ENCODE peak calls at places on chromosomes 16 and 17, in seven cellular contexts. K is Panc1; V is NCI-H526 treated with DMSO at 0.1 percent for 48 hours; Q is activated naive CD8-positive, alpha-beta T cell treated with anti-CD3 and anti-CD28 coated beads, Interleukin-2, amount 10 ng/mL, durations not matched to agents 7 days and 5 days; C is MCF 10A; E is ascending aorta; B is heart left ventricle. S is an unnamed sample.

GRCh38 chr16:19705843-19706242 is 12.2 kb downstream of the KNOP1 start:
- DNase-seq in E (no peak), Q (no peak), C (no peak), V (no peak), B (no peak), K (no peak), S (no peak)

GRCh38 chr17:49576121-49576905 is 642 bp downstream of the NXPH3 start:
- DNase-seq in E (no peak), B (peak; percentile 58), Q (peak; percentile 42), C (no peak), V (peak; percentile 39), K (no peak), S (no peak)

GRCh38 chr16:84514874-84515835 is 10.7 kb upstream of the MEAK7 start:
- DNase-seq in V (no peak), K (no peak), E (no peak), B (peak; percentile 47), C (no peak), Q (peak; percentile 83), S (no peak)

GRCh38 chr17:43940630-43941029 is 1.6 kb downstream of the PPY start:
- DNase-seq in C (peak; percentile 45), K (no peak), E (no peak), Q (no peak), V (no peak), B (no peak), S (no peak)

GRCh38 chr16:86287641-86288201 is 222.6 kb upstream of the FOXF1 start:
- DNase-seq in Q (no peak), B (no peak), K (no peak), C (no peak), E (no peak), V (no peak), S (no peak)

GRCh38 chr16:5480796-5481195 is 383.2 kb upstream of the EEF2KMT start:
- DNase-seq in E (no peak), B (no peak), K (no peak), C (no peak), V (no peak), Q (no peak), S (no peak)

GRCh38 chr16:28604186-28604565 is 5.7 kb downstream of the SULT1A1 start:
- DNase-seq in V (no peak), E (no peak), B (no peak), Q (no peak), K (no peak), C (no peak), S (no peak)

GRCh38 chr17:50920891-50921595 is 54.9 kb upstream of the TOB1 start:
- DNase-seq in V (no peak), K (no peak), E (no peak), Q (no peak), C (no peak), B (no peak), S (no peak)

GRCh38 chr16:81987706-81988105 is 23.6 kb downstream of the SDR42E1 start:
- DNase-seq in B (no peak), E (no peak), C (peak; percentile 57), Q (no peak), K (no peak), V (no peak), S (no peak)

GRCh38 chr17:27430882-27431491 is 25.3 kb upstream of the KSR1 start:
- DNase-seq in C (peak; percentile 66), B (no peak), E (no peak), K (no peak), Q (no peak), V (peak; percentile 26), S (no peak)

GRCh38 chr17:72640415-72641165 is 451.9 kb downstream of the SLC39A11 start:
- DNase-seq in E (no peak), K (no peak), C (no peak), B (no peak), Q (no peak), V (peak; percentile 56), S (no peak)

GRCh38 chr17:73551144-73551543 is 93.1 kb downstream of the SDK2 start:
- DNase-seq in C (no peak), B (no peak), K (no peak), Q (no peak), V (no peak), E (no peak), S (no peak)

GRCh38 chr16:84138824-84139627 is 6.0 kb downstream of the HSDL1 start:
- DNase-seq in K (no peak), E (no peak), V (no peak), B (no peak), Q (no peak), C (no peak), S (no peak)

GRCh38 chr17:42537826-42538451 is 1.9 kb downstream of the NAGLU start:
- DNase-seq in V (no peak), B (no peak), C (no peak), Q (no peak), K (no peak), E (no peak), S (no peak)

S was measured in nucleus accumbens.